ENCODE peak calls at places on chromosomes 5 and 9, in five cellular contexts. One of them, this sample, is unnamed.
A peak's percentile ranks its signal among the peaks of the same experiment; 100 is the strongest.

GRCh38 chr5:32029291-32029690 is 144.8 kb downstream of the GOLPH3 start:
- DNase-seq in left cardiac atrium: no peak
- DNase-seq in HFFc6: peak; percentile 54
- DNase-seq in left kidney: no peak
- DNase-seq in AG09309: no peak
- DNase-seq in this sample: no peak

GRCh38 chr9:86713456-86713855 is 233.8 kb downstream of the GAS1 start:
- DNase-seq in HFFc6: peak; percentile 61
- DNase-seq in left kidney: no peak
- DNase-seq in left cardiac atrium: no peak
- DNase-seq in AG09309: no peak
- DNase-seq in this sample: no peak

GRCh38 chr9:37944671-37945481 is 40.9 kb upstream of the SLC25A51 start:
- DNase-seq in left kidney: no peak
- DNase-seq in left cardiac atrium: no peak
- DNase-seq in HFFc6: peak; percentile 57
- DNase-seq in AG09309: no peak
- DNase-seq in this sample: peak; percentile 44

GRCh38 chr5:40046792-40047191 is 622.0 kb upstream of the DAB2 start:
- DNase-seq in HFFc6: no peak
- DNase-seq in left cardiac atrium: no peak
- DNase-seq in AG09309: no peak
- DNase-seq in left kidney: no peak
- DNase-seq in this sample: no peak

GRCh38 chr5:113378486-113378885 is 56.3 kb downstream of the TSSK1B start:
- DNase-seq in AG09309: no peak
- DNase-seq in left kidney: no peak
- DNase-seq in left cardiac atrium: no peak
- DNase-seq in HFFc6: no peak
- DNase-seq in this sample: no peak

GRCh38 chr5:14374100-14374499 is 207.5 kb upstream of the OTULINL start:
- DNase-seq in left cardiac atrium: no peak
- DNase-seq in left kidney: peak; percentile 44
- DNase-seq in AG09309: no peak
- DNase-seq in HFFc6: no peak
- DNase-seq in this sample: no peak

GRCh38 chr5:61450170-61450815 is 118.2 kb downstream of the ZSWIM6 start:
- DNase-seq in left kidney: no peak
- DNase-seq in HFFc6: peak; percentile 78
- DNase-seq in left cardiac atrium: no peak
- DNase-seq in AG09309: peak; percentile 92
- DNase-seq in this sample: no peak

GRCh38 chr9:2163231-2163885 is 148.2 kb downstream of the SMARCA2 start:
- DNase-seq in left kidney: no peak
- DNase-seq in left cardiac atrium: no peak
- DNase-seq in HFFc6: no peak
- DNase-seq in AG09309: peak; percentile 62
- DNase-seq in this sample: no peak

GRCh38 chr9:77433675-77434445 is 214.3 kb downstream of the GNA14 start:
- DNase-seq in AG09309: no peak
- DNase-seq in HFFc6: peak; percentile 41
- DNase-seq in left kidney: peak; percentile 83
- DNase-seq in left cardiac atrium: peak; percentile 69
- DNase-seq in this sample: peak; percentile 68

GRCh38 chr5:170632266-170632984 is 128.6 kb downstream of the KCNIP1 start:
- DNase-seq in left cardiac atrium: no peak
- DNase-seq in HFFc6: no peak
- DNase-seq in AG09309: no peak
- DNase-seq in left kidney: no peak
- DNase-seq in this sample: no peak

GRCh38 chr5:73307645-73308346 is 134.8 kb downstream of the TMEM174 start:
- DNase-seq in left kidney: peak; percentile 66
- DNase-seq in left cardiac atrium: no peak
- DNase-seq in HFFc6: no peak
- DNase-seq in AG09309: no peak
- DNase-seq in this sample: no peak

GRCh38 chr5:80054682-80055081 is 19.5 kb downstream of the THBS4 start:
- DNase-seq in left cardiac atrium: no peak
- DNase-seq in HFFc6: no peak
- DNase-seq in left kidney: no peak
- DNase-seq in AG09309: no peak
- DNase-seq in this sample: no peak

GRCh38 chr5:157464518-157465171 is 4.6 kb downstream of the NIPAL4 start:
- DNase-seq in left cardiac atrium: peak; percentile 51
- DNase-seq in AG09309: peak; percentile 88
- DNase-seq in left kidney: no peak
- DNase-seq in HFFc6: peak; percentile 86
- DNase-seq in this sample: no peak

GRCh38 chr9:104934686-104935413 is 6.9 kb upstream of the ABCA1 start:
- DNase-seq in HFFc6: no peak
- DNase-seq in left kidney: no peak
- DNase-seq in AG09309: no peak
- DNase-seq in left cardiac atrium: no peak
- DNase-seq in this sample: no peak

This sample was measured in lower lobe of right lung.